ENCODE peak calls at places on chromosomes 2 and 18, in nine cellular contexts. One of them, this sample, is unnamed.
A peak's percentile ranks its signal among the peaks of the same experiment; 100 is the strongest.

GRCh38 chr2:146659976-146660375 is 1184.9 kb upstream of the ACVR2A start:
- DNase-seq in A549: no peak
- DNase-seq in left ventricle myocardium inferior: no peak
- DNase-seq in CD8-positive, alpha-beta memory T cell: no peak
- DNase-seq in uterus: no peak
- DNase-seq in SJCRH30: no peak
- DNase-seq in H1: no peak
- DNase-seq in mammary epithelial cell: no peak
- DNase-seq in heart right ventricle: no peak
- DNase-seq in this sample: no peak

GRCh38 chr2:32715981-32716380 is 88.1 kb downstream of the TTC27 start:
- DNase-seq in A549: no peak
- DNase-seq in left ventricle myocardium inferior: no peak
- DNase-seq in CD8-positive, alpha-beta memory T cell: no peak
- DNase-seq in uterus: no peak
- DNase-seq in SJCRH30: no peak
- DNase-seq in H1: no peak
- DNase-seq in mammary epithelial cell: peak; percentile 56
- DNase-seq in heart right ventricle: no peak
- DNase-seq in this sample: no peak

GRCh38 chr18:27762054-27762453 is 414.9 kb downstream of the CDH2 start:
- DNase-seq in A549: no peak
- DNase-seq in left ventricle myocardium inferior: no peak
- DNase-seq in CD8-positive, alpha-beta memory T cell: no peak
- DNase-seq in uterus: no peak
- DNase-seq in SJCRH30: no peak
- DNase-seq in H1: no peak
- DNase-seq in mammary epithelial cell: no peak
- DNase-seq in heart right ventricle: no peak
- DNase-seq in this sample: no peak

GRCh38 chr2:45332094-45332493 is 279.0 kb downstream of the SRBD1 start:
- DNase-seq in A549: no peak
- DNase-seq in left ventricle myocardium inferior: no peak
- DNase-seq in CD8-positive, alpha-beta memory T cell: no peak
- DNase-seq in uterus: no peak
- DNase-seq in SJCRH30: no peak
- DNase-seq in H1: no peak
- DNase-seq in mammary epithelial cell: no peak
- DNase-seq in heart right ventricle: no peak
- DNase-seq in this sample: no peak

GRCh38 chr2:226611944-226612318 is 187.7 kb downstream of the IRS1 start:
- DNase-seq in A549: no peak
- DNase-seq in left ventricle myocardium inferior: no peak
- DNase-seq in CD8-positive, alpha-beta memory T cell: no peak
- DNase-seq in uterus: no peak
- DNase-seq in SJCRH30: no peak
- DNase-seq in H1: no peak
- DNase-seq in mammary epithelial cell: peak; percentile 94
- DNase-seq in heart right ventricle: no peak
- DNase-seq in this sample: no peak

GRCh38 chr2:104504331-104505073 is 349.4 kb upstream of the POU3F3 start:
- DNase-seq in A549: no peak
- DNase-seq in left ventricle myocardium inferior: no peak
- DNase-seq in CD8-positive, alpha-beta memory T cell: no peak
- DNase-seq in uterus: no peak
- DNase-seq in SJCRH30: no peak
- DNase-seq in H1: no peak
- DNase-seq in mammary epithelial cell: no peak
- DNase-seq in heart right ventricle: no peak
- DNase-seq in this sample: no peak

GRCh38 chr2:178418426-178418825 is 32.5 kb downstream of the PRKRA start:
- DNase-seq in A549: no peak
- DNase-seq in left ventricle myocardium inferior: no peak
- DNase-seq in CD8-positive, alpha-beta memory T cell: no peak
- DNase-seq in uterus: no peak
- DNase-seq in SJCRH30: no peak
- DNase-seq in H1: no peak
- DNase-seq in mammary epithelial cell: peak; percentile 57
- DNase-seq in heart right ventricle: no peak
- DNase-seq in this sample: no peak

GRCh38 chr2:63888490-63889402 is 47.0 kb downstream of the UGP2 start:
- DNase-seq in A549: peak; percentile 65
- DNase-seq in left ventricle myocardium inferior: no peak
- DNase-seq in CD8-positive, alpha-beta memory T cell: peak; percentile 2
- DNase-seq in uterus: peak; percentile 22
- DNase-seq in SJCRH30: peak; percentile 51
- DNase-seq in H1: no peak
- DNase-seq in mammary epithelial cell: peak; percentile 41
- DNase-seq in heart right ventricle: no peak
- DNase-seq in this sample: peak; percentile 70

GRCh38 chr18:46402396-46402795 is 254.6 kb downstream of the LOXHD1 start:
- DNase-seq in A549: no peak
- DNase-seq in left ventricle myocardium inferior: no peak
- DNase-seq in CD8-positive, alpha-beta memory T cell: no peak
- DNase-seq in uterus: no peak
- DNase-seq in SJCRH30: peak; percentile 57
- DNase-seq in H1: no peak
- DNase-seq in mammary epithelial cell: no peak
- DNase-seq in heart right ventricle: no peak
- DNase-seq in this sample: no peak

GRCh38 chr2:175180701-175181103 is 808 bp downstream of the ATP5MC3 start:
- DNase-seq in A549: peak; percentile 33
- DNase-seq in left ventricle myocardium inferior: peak; percentile 35
- DNase-seq in CD8-positive, alpha-beta memory T cell: peak; percentile 23
- DNase-seq in uterus: peak; percentile 26
- DNase-seq in SJCRH30: peak; percentile 50
- DNase-seq in H1: no peak
- DNase-seq in mammary epithelial cell: peak; percentile 65
- DNase-seq in heart right ventricle: peak; percentile 20
- DNase-seq in this sample: peak; percentile 77

GRCh38 chr18:28875059-28875458 is 698.1 kb upstream of the CDH2 start:
- DNase-seq in A549: no peak
- DNase-seq in left ventricle myocardium inferior: no peak
- DNase-seq in CD8-positive, alpha-beta memory T cell: no peak
- DNase-seq in uterus: no peak
- DNase-seq in SJCRH30: no peak
- DNase-seq in H1: no peak
- DNase-seq in mammary epithelial cell: no peak
- DNase-seq in heart right ventricle: no peak
- DNase-seq in this sample: no peak

GRCh38 chr2:71474116-71474743 is 20.9 kb downstream of the DYSF start:
- DNase-seq in A549: no peak
- DNase-seq in left ventricle myocardium inferior: no peak
- DNase-seq in CD8-positive, alpha-beta memory T cell: no peak
- DNase-seq in uterus: no peak
- DNase-seq in SJCRH30: no peak
- DNase-seq in H1: no peak
- DNase-seq in mammary epithelial cell: no peak
- DNase-seq in heart right ventricle: no peak
- DNase-seq in this sample: no peak

GRCh38 chr2:223020971-223021675 is 30.9 kb upstream of the KCNE4 start:
- DNase-seq in A549: no peak
- DNase-seq in left ventricle myocardium inferior: no peak
- DNase-seq in CD8-positive, alpha-beta memory T cell: no peak
- DNase-seq in uterus: no peak
- DNase-seq in SJCRH30: no peak
- DNase-seq in H1: no peak
- DNase-seq in mammary epithelial cell: no peak
- DNase-seq in heart right ventricle: no peak
- DNase-seq in this sample: no peak

GRCh38 chr2:159715451-159715850 is 3.1 kb downstream of the MARCHF7 start:
- DNase-seq in A549: no peak
- DNase-seq in left ventricle myocardium inferior: no peak
- DNase-seq in CD8-positive, alpha-beta memory T cell: no peak
- DNase-seq in uterus: no peak
- DNase-seq in SJCRH30: no peak
- DNase-seq in H1: no peak
- DNase-seq in mammary epithelial cell: peak; percentile 33
- DNase-seq in heart right ventricle: no peak
- DNase-seq in this sample: no peak

GRCh38 chr2:159713691-159714585 is 1.6 kb downstream of the MARCHF7 start:
- DNase-seq in A549: peak; percentile 21
- DNase-seq in left ventricle myocardium inferior: no peak
- DNase-seq in CD8-positive, alpha-beta memory T cell: no peak
- DNase-seq in uterus: no peak
- DNase-seq in SJCRH30: no peak
- DNase-seq in H1: no peak
- DNase-seq in mammary epithelial cell: peak; percentile 72
- DNase-seq in heart right ventricle: no peak
- DNase-seq in this sample: no peak

GRCh38 chr2:159712929-159713575 is 746 bp downstream of the MARCHF7 start:
- DNase-seq in A549: peak; percentile 10
- DNase-seq in left ventricle myocardium inferior: no peak
- DNase-seq in CD8-positive, alpha-beta memory T cell: no peak
- DNase-seq in uterus: no peak
- DNase-seq in SJCRH30: no peak
- DNase-seq in H1: no peak
- DNase-seq in mammary epithelial cell: peak; percentile 15
- DNase-seq in heart right ventricle: no peak
- DNase-seq in this sample: no peak

GRCh38 chr2:159714586-159714930 is 2.3 kb downstream of the MARCHF7 start:
- DNase-seq in A549: no peak
- DNase-seq in left ventricle myocardium inferior: no peak
- DNase-seq in CD8-positive, alpha-beta memory T cell: no peak
- DNase-seq in uterus: no peak
- DNase-seq in SJCRH30: no peak
- DNase-seq in H1: no peak
- DNase-seq in mammary epithelial cell: no peak
- DNase-seq in heart right ventricle: no peak
- DNase-seq in this sample: no peak

DNA sequence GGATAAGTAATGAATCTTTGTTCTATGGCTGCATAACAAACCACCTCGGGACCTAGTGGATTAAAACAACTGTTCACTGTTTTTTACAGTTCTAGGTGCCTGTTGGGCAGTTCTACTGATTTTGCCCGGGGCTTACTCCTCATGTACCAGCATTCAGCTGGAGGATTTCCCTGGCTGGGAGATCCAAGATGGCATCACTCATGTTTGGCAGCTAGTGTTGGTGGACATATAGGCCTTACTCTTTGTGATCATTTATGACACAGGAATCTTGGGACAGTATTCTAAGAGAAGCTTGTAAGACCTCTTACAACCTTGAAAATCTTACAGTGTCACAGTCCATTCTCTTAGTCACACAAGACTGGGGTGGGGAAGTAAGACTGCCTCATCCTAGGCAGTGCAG is 4.6 kb downstream of the MARCHF7 start:
- DNase-seq in A549: no peak
- DNase-seq in left ventricle myocardium inferior: no peak
- DNase-seq in CD8-positive, alpha-beta memory T cell: no peak
- DNase-seq in uterus: no peak
- DNase-seq in SJCRH30: no peak
- DNase-seq in H1: no peak
- DNase-seq in mammary epithelial cell: no peak
- DNase-seq in heart right ventricle: no peak
- DNase-seq in this sample: no peak
- H3K4me1 ChIP-seq in A549: peaks cover 25% of the 10 kb centered on the region
- H3K4me1 ChIP-seq in left ventricle myocardium inferior: peaks cover 93% of the 10 kb centered on the region
- H3K4me1 ChIP-seq in CD8-positive, alpha-beta memory T cell: peaks cover 69% of the 10 kb centered on the region
- H3K4me1 ChIP-seq in uterus: no peaks in the 10 kb centered on the region
- H3K4me1 ChIP-seq in SJCRH30: no peaks in the 10 kb centered on the region
- H3K4me1 ChIP-seq in H1: peaks cover 6% of the 10 kb centered on the region
- H3K4me1 ChIP-seq in mammary epithelial cell: peaks cover 17% of the 10 kb centered on the region
- H3K4me1 ChIP-seq in heart right ventricle: peaks cover 61% of the 10 kb centered on the region
- H3K4me1 ChIP-seq in this sample: peaks cover 40% of the 10 kb centered on the region

DNA sequence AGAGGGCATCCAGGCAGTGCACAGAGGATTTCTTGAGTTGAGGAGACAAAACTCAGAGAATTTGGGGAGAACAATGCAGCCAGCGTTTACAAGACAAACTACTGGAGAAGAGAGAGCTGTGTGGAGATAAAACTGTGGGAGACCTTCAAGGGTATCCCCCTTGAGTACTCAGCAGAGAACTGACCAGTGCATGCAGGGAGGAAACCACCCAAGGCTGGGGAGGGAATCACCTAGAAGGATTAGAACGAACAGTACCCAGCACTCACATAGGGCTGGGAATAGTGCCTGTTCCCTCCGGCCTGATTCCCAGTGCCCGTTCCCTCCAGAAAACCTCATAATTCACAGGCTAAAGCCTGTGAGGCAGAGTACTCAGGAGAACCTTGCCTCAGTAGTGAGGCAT is 61.9 kb upstream of the YPEL5 start:
- DNase-seq in A549: no peak
- DNase-seq in left ventricle myocardium inferior: no peak
- DNase-seq in CD8-positive, alpha-beta memory T cell: no peak
- DNase-seq in uterus: no peak
- DNase-seq in SJCRH30: no peak
- DNase-seq in H1: no peak
- DNase-seq in mammary epithelial cell: no peak
- DNase-seq in heart right ventricle: no peak
- DNase-seq in this sample: no peak
- H3K4me1 ChIP-seq in A549: no peaks in the 10 kb centered on the region
- H3K4me1 ChIP-seq in left ventricle myocardium inferior: no peaks in the 10 kb centered on the region
- H3K4me1 ChIP-seq in CD8-positive, alpha-beta memory T cell: no peaks in the 10 kb centered on the region
- H3K4me1 ChIP-seq in uterus: no peaks in the 10 kb centered on the region
- H3K4me1 ChIP-seq in SJCRH30: no peaks in the 10 kb centered on the region
- H3K4me1 ChIP-seq in H1: no peaks in the 10 kb centered on the region
- H3K4me1 ChIP-seq in mammary epithelial cell: no peaks in the 10 kb centered on the region
- H3K4me1 ChIP-seq in heart right ventricle: no peaks in the 10 kb centered on the region
- H3K4me1 ChIP-seq in this sample: no peaks in the 10 kb centered on the region

DNA sequence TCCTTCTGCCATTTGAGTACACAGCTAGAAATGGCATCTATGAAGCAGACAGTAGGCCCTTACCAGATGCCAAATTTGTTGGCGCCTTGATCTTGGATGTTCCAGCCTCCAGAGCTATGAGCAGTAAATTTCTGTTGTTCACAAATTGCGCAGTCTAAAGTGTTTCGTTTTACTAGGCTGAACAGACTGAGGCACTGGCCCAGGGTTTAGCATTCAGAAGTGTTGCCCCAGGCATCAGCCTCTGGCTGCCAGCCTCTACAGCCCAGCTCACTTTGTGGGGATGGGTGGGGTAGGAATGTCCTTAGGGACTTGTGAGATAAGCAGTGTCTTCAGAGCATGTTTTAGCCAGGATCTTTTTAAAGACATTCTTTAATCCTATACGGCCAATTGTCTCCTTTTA is 51.5 kb upstream of the MGAT5 start:
- DNase-seq in A549: no peak
- DNase-seq in left ventricle myocardium inferior: no peak
- DNase-seq in CD8-positive, alpha-beta memory T cell: no peak
- DNase-seq in uterus: no peak
- DNase-seq in SJCRH30: no peak
- DNase-seq in H1: no peak
- DNase-seq in mammary epithelial cell: no peak
- DNase-seq in heart right ventricle: no peak
- DNase-seq in this sample: no peak
- H3K4me1 ChIP-seq in A549: no peaks in the 10 kb centered on the region
- H3K4me1 ChIP-seq in left ventricle myocardium inferior: peaks cover 100% of the 10 kb centered on the region
- H3K4me1 ChIP-seq in CD8-positive, alpha-beta memory T cell: peaks cover 43% of the 10 kb centered on the region
- H3K4me1 ChIP-seq in uterus: no peaks in the 10 kb centered on the region
- H3K4me1 ChIP-seq in SJCRH30: peaks cover 34% of the 10 kb centered on the region
- H3K4me1 ChIP-seq in H1: peaks cover 28% of the 10 kb centered on the region
- H3K4me1 ChIP-seq in mammary epithelial cell: peaks cover 14% of the 10 kb centered on the region
- H3K4me1 ChIP-seq in heart right ventricle: peaks cover 77% of the 10 kb centered on the region
- H3K4me1 ChIP-seq in this sample: peaks cover 3% of the 10 kb centered on the region

DNA sequence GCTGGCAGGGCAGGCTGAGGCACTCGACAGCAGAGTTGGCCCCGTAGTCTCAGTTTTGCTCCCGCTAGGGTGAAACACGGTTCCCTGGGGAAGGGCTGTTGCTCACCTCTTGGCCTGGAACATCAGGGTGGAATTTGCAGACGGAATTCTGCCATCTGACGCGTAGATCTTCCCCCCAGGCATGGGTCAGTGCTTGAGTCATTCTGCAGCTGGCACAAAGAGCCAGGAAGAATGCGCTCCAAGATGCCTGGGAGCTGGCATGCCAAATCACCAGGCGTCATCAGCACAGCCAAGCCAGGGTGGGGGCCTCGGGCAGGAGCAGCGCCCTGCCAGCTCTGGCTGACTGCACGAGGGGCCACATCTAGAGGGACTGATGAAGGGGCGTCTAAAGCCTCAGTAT is 42.7 kb downstream of the ODC1 start:
- DNase-seq in A549: peak; percentile 99
- DNase-seq in left ventricle myocardium inferior: peak; percentile 47
- DNase-seq in CD8-positive, alpha-beta memory T cell: no peak
- DNase-seq in uterus: peak; percentile 68
- DNase-seq in SJCRH30: peak; percentile 29
- DNase-seq in H1: no peak
- DNase-seq in mammary epithelial cell: peak; percentile 98
- DNase-seq in heart right ventricle: peak; percentile 59
- DNase-seq in this sample: no peak
- H3K4me1 ChIP-seq in A549: peaks cover 90% of the 10 kb centered on the region
- H3K4me1 ChIP-seq in left ventricle myocardium inferior: peaks cover 87% of the 10 kb centered on the region
- H3K4me1 ChIP-seq in CD8-positive, alpha-beta memory T cell: peaks cover 55% of the 10 kb centered on the region
- H3K4me1 ChIP-seq in uterus: peaks cover 37% of the 10 kb centered on the region
- H3K4me1 ChIP-seq in SJCRH30: peaks cover 4% of the 10 kb centered on the region
- H3K4me1 ChIP-seq in H1: peaks cover 2% of the 10 kb centered on the region
- H3K4me1 ChIP-seq in mammary epithelial cell: peaks cover 71% of the 10 kb centered on the region
- H3K4me1 ChIP-seq in heart right ventricle: peaks cover 68% of the 10 kb centered on the region
- H3K4me1 ChIP-seq in this sample: peaks cover 13% of the 10 kb centered on the region

This sample was measured in DND-41.